ENCODE peak calls at places on chromosomes 12 and 14, in eight cellular contexts. A is hepatocyte; T is tibial artery; O is lung; K is CD4-positive, CD25-positive, alpha-beta regulatory T cell; C is GM23338; Y is left ventricle myocardium inferior; H is NB4. N is an unnamed sample.

GRCh38 chr14:56808314-56809201 is 1.7 kb downstream of the OTX2 start:
- DNase-seq in K (no peak), C (peak), Y (no peak), A (peak), T (no peak), H (no peak), O (no peak), N (no peak)

GRCh38 chr12:120625557-120626419 is 14.6 kb upstream of the CABP1 start:
- DNase-seq in T (no peak), C (peak), Y (no peak), K (no peak), A (no peak), O (no peak), H (peak), N (no peak)

GRCh38 chr12:64679487-64679983 is 69.2 kb downstream of the RASSF3 start:
- DNase-seq in A (no peak), Y (peak), O (peak), K (peak), T (peak), C (no peak), H (no peak), N (peak)

GRCh38 chr12:29102739-29103138 is 46.3 kb upstream of the FAR2 start:
- DNase-seq in Y (no peak), T (no peak), A (no peak), O (no peak), K (no peak), C (no peak), H (peak), N (no peak)

GRCh38 chr12:91388573-91388972 is 206.0 kb upstream of the DCN start:
- DNase-seq in O (no peak), A (no peak), K (no peak), T (no peak), C (no peak), Y (no peak), H (no peak), N (no peak)

GRCh38 chr14:64725360-64725815 is 21.2 kb downstream of the PLEKHG3 start:
- DNase-seq in T (no peak), H (peak), K (no peak), A (no peak), Y (peak), O (no peak), C (no peak), N (peak)

GRCh38 chr14:95245334-95245733 is 74.4 kb downstream of the CLMN start:
- DNase-seq in A (no peak), O (no peak), K (no peak), H (no peak), T (no peak), C (no peak), Y (no peak), N (no peak)

GRCh38 chr12:124663206-124663605 is 95.8 kb upstream of the NCOR2 start:
- DNase-seq in A (no peak), O (no peak), H (no peak), K (no peak), T (no peak), C (no peak), Y (no peak), N (no peak)

GRCh38 chr14:100149789-100150611 is 9.4 kb downstream of the DEGS2 start:
- DNase-seq in A (no peak), H (no peak), T (no peak), Y (no peak), O (peak), C (no peak), K (no peak), N (no peak)

GRCh38 chr12:46523863-46524770 is 151.5 kb upstream of the SLC38A2 start:
- DNase-seq in H (no peak), A (peak), C (no peak), Y (no peak), O (no peak), T (no peak), K (no peak), N (no peak)

GRCh38 chr12:52575948-52576347 is 2.3 kb upstream of the KRT74 start:
- DNase-seq in A (no peak), O (no peak), K (no peak), Y (no peak), H (no peak), T (no peak), C (no peak), N (peak)

GRCh38 chr14:105944632-105945610 is 418.5 kb downstream of the TMEM121 start:
- DNase-seq in A (no peak), T (no peak), H (peak), K (peak), Y (peak), C (peak), O (peak), N (peak)

GRCh38 chr14:71491925-71492324 is 440.3 kb upstream of the RGS6 start:
- DNase-seq in C (no peak), T (no peak), Y (no peak), K (no peak), H (no peak), A (no peak), O (no peak), N (no peak)

GRCh38 chr12:121774968-121775474 is 18.5 kb downstream of the RHOF start:
- DNase-seq in A (no peak), C (peak), Y (no peak), H (no peak), O (peak), T (no peak), K (no peak), N (no peak)

GRCh38 chr12:121578230-121579189 is 2.3 kb downstream of the KDM2B start:
- DNase-seq in Y (peak), K (no peak), T (no peak), A (no peak), O (no peak), H (peak), C (peak), N (peak)

GRCh38 chr12:116520801-116521471 is 38.2 kb upstream of the MAP1LC3B2 start:
- DNase-seq in H (peak), T (no peak), A (no peak), O (no peak), K (no peak), Y (no peak), C (no peak), N (no peak)

GRCh38 chr12:122111070-122111750 is 32.7 kb downstream of the MLXIP start:
- DNase-seq in Y (no peak), C (no peak), T (no peak), H (no peak), A (no peak), O (no peak), K (no peak), N (no peak)

GRCh38 chr12:46154221-46154975 is 114.4 kb downstream of the SLC38A1 start:
- DNase-seq in Y (no peak), A (peak), T (no peak), K (no peak), H (no peak), C (no peak), O (no peak), N (no peak)

GRCh38 chr14:52131640-52132320 is 62.9 kb upstream of the NID2 start:
- DNase-seq in H (peak), T (peak), O (peak), K (no peak), Y (peak), C (peak), A (peak), N (peak)

GRCh38 chr14:93536945-93537344 is 106.2 kb downstream of the UNC79 start:
- DNase-seq in A (peak), T (no peak), Y (no peak), H (peak), O (no peak), K (no peak), C (peak), N (no peak)

GRCh38 chr14:29608861-29609260 is 318.8 kb downstream of the PRKD1 start:
- DNase-seq in K (no peak), Y (no peak), H (no peak), T (no peak), A (no peak), C (no peak), O (no peak), N (no peak)

GRCh38 chr12:96218989-96219678 is 25.0 kb downstream of the ELK3 start:
- DNase-seq in T (no peak), H (no peak), C (no peak), Y (no peak), O (no peak), K (no peak), A (no peak), N (no peak)

GRCh38 chr12:95385246-95385645 is 88.7 kb upstream of the METAP2 start:
- DNase-seq in K (no peak), O (no peak), A (peak), T (no peak), H (no peak), C (peak), Y (peak), N (peak)

GRCh38 chr14:103427485-103428443 is 42.5 kb downstream of the MARK3 start:
- DNase-seq in C (peak), K (no peak), Y (no peak), H (peak), O (no peak), T (no peak), A (no peak), N (no peak)

GRCh38 chr12:98635657-98636323 is 8.8 kb downstream of the IKBIP start:
- DNase-seq in H (no peak), C (peak), T (no peak), O (no peak), K (no peak), A (no peak), Y (no peak), N (no peak)

GRCh38 chr14:90239139-90239538 is 17.2 kb upstream of the PSMC1 start:
- DNase-seq in K (no peak), O (no peak), H (no peak), C (peak), A (no peak), Y (no peak), T (no peak), N (no peak)

GRCh38 chr14:76784881-76785280 is 23.6 kb downstream of the VASH1 start:
- DNase-seq in Y (peak), H (peak), O (peak), A (peak), K (peak), T (peak), C (peak), N (peak)

GRCh38 chr12:561908-562593 is 101.2 kb downstream of the NINJ2 start:
- DNase-seq in C (no peak), H (peak), T (peak), O (no peak), Y (peak), A (no peak), K (no peak), N (peak)

GRCh38 chr12:43869184-43869583 is 33.3 kb downstream of the TMEM117 start:
- DNase-seq in T (no peak), H (no peak), Y (no peak), A (no peak), C (no peak), O (no peak), K (no peak), N (no peak)

GRCh38 chr14:72614365-72614764 is 279.5 kb downstream of the DPF3 start:
- DNase-seq in Y (no peak), T (no peak), A (no peak), H (no peak), O (no peak), C (no peak), K (no peak), N (no peak)

GRCh38 chr12:121003650-121004049 is 12.6 kb downstream of the C12orf43 start:
- DNase-seq in Y (no peak), O (no peak), T (no peak), K (no peak), C (peak), A (no peak), H (peak), N (no peak)

GRCh38 chr14:68898248-68899032 is 80.7 kb downstream of the ACTN1 start:
- DNase-seq in O (no peak), T (no peak), C (no peak), Y (no peak), K (no peak), A (no peak), H (no peak), N (peak)

GRCh38 chr12:50825372-50825838 is 17.3 kb upstream of the TMPRSS12 start:
- DNase-seq in H (peak), A (peak), K (no peak), Y (no peak), O (no peak), C (peak), T (no peak), N (no peak)

GRCh38 chr14:80426686-80427085 is 215.4 kb upstream of the DIO2 start:
- DNase-seq in O (no peak), T (no peak), H (no peak), Y (no peak), K (no peak), C (no peak), A (no peak), N (no peak)

GRCh38 chr12:122635471-122635870 is 67.7 kb downstream of the HCAR2 start:
- DNase-seq in O (no peak), H (no peak), K (no peak), A (no peak), C (no peak), T (no peak), Y (no peak), N (no peak)

GRCh38 chr14:19873178-19873577 is 1.8 kb upstream of the OR4K2 start:
- DNase-seq in O (no peak), T (no peak), K (no peak), A (no peak), Y (no peak), C (no peak), H (no peak), N (no peak)

GRCh38 chr12:112527501-112527900 is 108.8 kb downstream of the PTPN11 start:
- DNase-seq in T (no peak), A (no peak), C (no peak), K (no peak), Y (no peak), O (no peak), H (no peak), N (no peak)

GRCh38 chr12:12024958-12025682 is 45.6 kb upstream of the BCL2L14 start:
- DNase-seq in T (no peak), O (no peak), A (no peak), C (no peak), Y (no peak), K (no peak), H (no peak), N (no peak)

DNA sequence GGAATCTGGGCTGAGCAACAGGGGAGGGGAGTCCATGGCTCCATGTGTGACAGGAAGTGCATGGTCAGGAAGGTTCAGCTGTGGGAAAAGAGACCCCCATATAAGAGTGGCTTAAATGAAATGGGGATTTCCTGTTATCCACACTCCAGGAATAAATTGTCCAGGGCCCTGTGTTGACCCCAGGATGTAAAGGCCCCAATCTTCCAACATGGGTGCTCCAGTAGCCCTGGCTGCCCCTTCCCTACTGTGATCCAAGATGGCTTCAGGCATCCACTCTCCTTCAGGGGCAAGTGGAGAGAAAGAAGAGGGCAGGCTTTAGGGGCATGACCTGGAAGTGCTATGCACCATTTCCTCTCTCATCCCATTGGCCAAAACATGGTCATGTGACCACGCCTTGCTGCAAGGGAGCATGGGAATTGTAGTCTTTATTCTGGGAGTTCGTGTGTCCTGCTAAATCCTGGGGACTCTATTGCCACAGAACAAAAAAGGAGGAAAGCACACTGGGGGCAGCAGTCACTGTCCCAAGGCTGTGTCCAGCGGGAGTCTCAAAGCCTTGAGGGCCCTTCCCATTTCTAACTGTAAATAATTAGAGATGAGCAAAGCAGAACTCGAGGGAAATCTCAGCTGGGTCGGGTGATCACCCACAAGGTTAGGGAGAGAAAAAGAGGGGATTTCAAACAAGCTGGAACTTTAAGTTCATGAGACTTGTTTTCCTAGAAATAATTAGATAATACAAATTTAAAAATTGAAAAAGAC is 289.2 kb downstream of the ADGRD1 start:
- DNase-seq in K (no peak), Y (no peak), A (peak), C (peak), T (no peak), O (no peak), H (peak), N (no peak)
- H3K4me3 ChIP-seq in K (no peak), Y (no peak), A (no peak), C (no peak), T (no peak), O (no peak), H (peak), N (no peak)

DNA sequence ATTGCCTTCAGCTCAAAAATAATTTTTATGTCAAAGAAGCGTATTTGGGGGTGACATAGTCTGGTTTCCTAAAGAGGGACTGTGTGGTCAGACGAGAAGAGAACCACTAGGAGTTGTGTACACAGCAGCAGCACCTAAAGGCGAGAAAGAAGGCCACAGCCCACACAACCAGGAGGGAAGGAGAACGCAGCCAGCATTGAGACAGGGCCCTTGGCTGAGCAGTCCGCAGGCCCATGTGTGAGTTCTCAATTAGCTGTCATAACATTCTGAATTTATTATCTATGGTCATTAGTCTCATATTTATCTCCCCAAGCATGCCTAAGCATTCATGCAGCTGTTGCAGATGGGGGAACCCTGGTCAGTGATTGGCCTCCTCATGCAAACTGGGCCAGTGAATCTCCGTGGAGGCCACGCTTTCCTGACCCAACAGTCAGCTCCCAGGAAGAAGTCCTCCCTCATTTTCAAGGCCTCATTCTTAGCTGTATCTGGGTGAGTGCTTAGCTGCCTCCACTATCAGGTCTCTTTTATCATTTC is 81.2 kb upstream of the ATF7IP start:
- DNase-seq in C (peak), O (no peak), Y (peak), A (peak), T (no peak), K (no peak), H (no peak), N (peak)
- H3K4me3 ChIP-seq in C (peak), O (no peak), Y (no peak), A (no peak), T (no peak), K (no peak), H (no peak), N (no peak)

GRCh38 chr14:73739174-73739898 is 25.2 kb upstream of the PNMA1 start:
- DNase-seq in K (no peak), Y (no peak), O (no peak), A (peak), C (no peak), H (no peak), T (no peak), N (peak)

GRCh38 chr14:73741876-73742519 is 27.8 kb upstream of the PNMA1 start:
- DNase-seq in A (peak), O (no peak), K (no peak), H (peak), Y (no peak), C (no peak), T (no peak), N (peak)

GRCh38 chr14:73741386-73741875 is 27.2 kb upstream of the PNMA1 start:
- DNase-seq in A (peak), Y (peak), H (peak), T (peak), O (peak), K (peak), C (peak), N (peak)

GRCh38 chr14:73739899-73740685 is 25.9 kb upstream of the PNMA1 start:
- DNase-seq in Y (no peak), H (no peak), A (peak), T (no peak), O (no peak), K (no peak), C (no peak), N (peak)

GRCh38 chr14:73740921-73741326 is 26.7 kb upstream of the PNMA1 start:
- DNase-seq in T (peak), H (no peak), A (peak), K (no peak), C (peak), Y (peak), O (peak), N (peak)
- H3K4me3 ChIP-seq in T (peak), H (peak), A (no peak), K (peak), C (peak), Y (peak), O (no peak), N (peak)

DNA sequence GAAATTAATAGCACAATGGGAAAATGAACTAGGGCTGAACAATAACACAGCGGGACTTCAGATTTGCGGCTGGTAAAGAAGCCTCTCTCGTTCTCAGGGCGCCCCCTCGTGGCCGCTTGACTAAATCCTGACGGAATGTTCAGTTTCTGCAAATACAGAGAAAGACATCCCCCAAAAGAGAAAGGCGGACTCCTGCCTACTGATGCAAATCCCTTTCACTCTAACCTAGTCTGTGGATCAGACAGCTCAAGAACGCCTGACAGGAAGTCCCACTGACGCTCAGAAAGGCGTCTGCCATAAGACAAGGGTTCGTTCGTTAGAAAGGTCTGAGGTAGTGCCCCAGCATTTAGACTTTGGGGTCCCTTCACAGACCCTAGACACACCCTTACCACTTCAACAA is 2.5 kb downstream of the NUAK1 start:
- DNase-seq in A (peak), C (peak), K (peak), Y (peak), T (peak), O (peak), H (peak), N (peak)
- H3K4me3 ChIP-seq in A (no peak), C (peak), K (no peak), Y (peak), T (peak), O (peak), H (no peak), N (no peak)

GRCh38 chr12:30795410-30795659 is 40.6 kb upstream of the CAPRIN2 start:
- DNase-seq in Y (no peak), T (no peak), O (no peak), C (no peak), H (no peak), A (no peak), K (no peak), N (no peak)

GRCh38 chr12:30795660-30796507 is 41.1 kb upstream of the CAPRIN2 start:
- DNase-seq in H (peak), K (no peak), O (peak), Y (peak), T (peak), A (peak), C (peak), N (peak)

GRCh38 chr12:30796508-30796780 is 41.7 kb upstream of the CAPRIN2 start:
- DNase-seq in H (no peak), A (peak), O (no peak), Y (no peak), T (no peak), K (no peak), C (peak), N (peak)

GRCh38 chr12:30797689-30798088 is 42.9 kb upstream of the CAPRIN2 start:
- DNase-seq in H (no peak), O (no peak), K (no peak), C (no peak), Y (no peak), A (no peak), T (no peak), N (no peak)

GRCh38 chr12:30796891-30797371 is 42.2 kb upstream of the CAPRIN2 start:
- DNase-seq in A (peak), H (no peak), O (no peak), C (peak), Y (no peak), K (no peak), T (no peak), N (no peak)
- H3K4me3 ChIP-seq in A (peak), H (no peak), O (no peak), C (peak), Y (peak), K (no peak), T (peak), N (peak)

DNA sequence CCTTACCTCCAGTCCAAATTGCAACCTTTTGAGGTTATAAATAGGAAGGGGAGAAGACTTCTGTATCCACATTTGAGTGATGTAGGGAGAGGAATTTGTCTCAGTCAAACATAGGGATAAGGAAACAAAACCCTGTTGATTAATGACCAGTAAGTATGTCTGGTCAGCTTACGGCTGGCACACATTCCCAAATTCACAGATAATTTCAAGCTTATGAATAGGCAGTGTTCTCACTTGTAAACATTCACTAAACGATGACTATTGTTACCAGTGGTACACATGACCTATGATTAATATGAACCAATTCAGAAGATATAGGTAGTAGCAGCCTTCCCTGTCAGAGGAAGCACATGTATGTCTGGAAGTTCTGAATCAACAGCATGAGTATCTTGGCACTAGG is 33.0 kb upstream of the SLC5A8 start:
- DNase-seq in O (no peak), H (no peak), C (no peak), Y (no peak), K (no peak), A (no peak), T (no peak), N (no peak)
- H3K4me3 ChIP-seq in O (no peak), H (no peak), C (no peak), Y (no peak), K (no peak), A (no peak), T (no peak), N (no peak)

N was measured in sigmoid colon.